ENCODE peak calls at places on chromosome 10, in four cellular contexts. E is OCI-LY7, O is bronchial epithelial cell, M is BJ. C is an unnamed sample.

GRCh38 chr10:100349087-100349486 is 2.1 kb downstream of the SCD start:
- DNase-seq in E (no peak), O (no peak), M (no peak), C (no peak)

GRCh38 chr10:79178614-79179403 is 110.0 kb downstream of the ZMIZ1 start:
- DNase-seq in M (no peak), O (no peak), E (no peak), C (peak)

GRCh38 chr10:114367041-114367675 is 37.1 kb downstream of the AFAP1L2 start:
- DNase-seq in E (no peak), M (no peak), O (no peak), C (no peak)

GRCh38 chr10:132059760-132060508 is 5.8 kb upstream of the JAKMIP3 start:
- DNase-seq in E (no peak), O (no peak), M (no peak), C (no peak)

GRCh38 chr10:11205026-11205772 is 187.5 kb downstream of the CELF2 start:
- DNase-seq in E (no peak), M (no peak), O (peak), C (peak)

GRCh38 chr10:120318862-120319261 is 138.2 kb upstream of the PLPP4 start:
- DNase-seq in O (no peak), M (peak), E (no peak), C (no peak)

GRCh38 chr10:114967071-114967470 is 29.1 kb downstream of the TRUB1 start:
- DNase-seq in E (no peak), M (no peak), O (no peak), C (no peak)

GRCh38 chr10:90939648-90940047 is 18.8 kb upstream of the ANKRD1 start:
- DNase-seq in O (no peak), M (no peak), E (no peak), C (no peak)

GRCh38 chr10:92381543-92381954 is 90.6 kb downstream of the MARCHF5 start:
- DNase-seq in M (no peak), E (no peak), O (no peak), C (no peak)

GRCh38 chr10:7550038-7550437 is 116.7 kb downstream of the ITIH5 start:
- DNase-seq in O (no peak), E (no peak), M (no peak), C (no peak)

GRCh38 chr10:124993345-124993708 is 51.4 kb downstream of the ZRANB1 start:
- DNase-seq in O (no peak), E (no peak), M (no peak), C (no peak)

GRCh38 chr10:29865700-29866355 is 193.6 kb downstream of the JCAD start:
- DNase-seq in M (no peak), E (no peak), O (peak), C (no peak)

GRCh38 chr10:125005312-125006187 is 63.6 kb downstream of the ZRANB1 start:
- DNase-seq in M (no peak), O (no peak), E (no peak), C (no peak)

GRCh38 chr10:1368772-1369171 is 312.6 kb downstream of the WDR37 start:
- DNase-seq in O (no peak), M (no peak), E (peak), C (no peak)

GRCh38 chr10:14612873-14613569 is 161.7 kb downstream of the FAM107B start:
- DNase-seq in M (no peak), E (no peak), O (no peak), C (no peak)

GRCh38 chr10:12031404-12031803 is 11.2 kb downstream of the UPF2 start:
- DNase-seq in E (no peak), M (no peak), O (no peak), C (no peak)

GRCh38 chr10:127880557-127880956 is 12.2 kb downstream of the CLRN3 start:
- DNase-seq in M (no peak), O (no peak), E (peak), C (no peak)

GRCh38 chr10:79104264-79104954 is 35.6 kb downstream of the ZMIZ1 start:
- DNase-seq in M (no peak), E (no peak), O (no peak), C (no peak)

GRCh38 chr10:78443900-78444571 is 410.4 kb downstream of the RPS24 start:
- DNase-seq in M (no peak), E (no peak), O (no peak), C (no peak)

GRCh38 chr10:19168584-19168983 is 120.0 kb downstream of the MALRD1 start:
- DNase-seq in E (no peak), O (no peak), M (no peak), C (no peak)
- TF ChIP-seq CTCF in E (no peak), O (no peak), M (no peak), C (peak)

GRCh38 chr10:99234739-99235468 is 748 bp downstream of the HPSE2 start:
- DNase-seq in O (no peak), E (no peak), M (no peak), C (no peak)

GRCh38 chr10:99235872-99236626 is 397 bp upstream of the HPSE2 start:
- DNase-seq in O (no peak), E (no peak), M (no peak), C (no peak)

GRCh38 chr10:99234067-99234738 is 1.4 kb downstream of the HPSE2 start:
- DNase-seq in M (no peak), O (peak), E (peak), C (no peak)

GRCh38 chr10:99235469-99235871 is at the start of gene HPSE2:
- DNase-seq in M (no peak), E (no peak), O (no peak), C (no peak)

GRCh38 chr10:99236627-99237309 is 1.1 kb upstream of the HPSE2 start:
- DNase-seq in M (no peak), O (no peak), E (no peak), C (no peak)
- H3K4me3 ChIP-seq in M (no peak), O (no peak), E (no peak), C (no peak)

GRCh38 chr10:22700489-22700888 is 13.9 kb downstream of the PIP4K2A start:
- DNase-seq in O (no peak), M (no peak), E (no peak), C (no peak)
- TF ChIP-seq CTCF in O (no peak), M (no peak), E (no peak), C (no peak)

GRCh38 chr10:44880090-44880715 is 30.9 kb upstream of the TMEM72 start:
- DNase-seq in O (no peak), E (no peak), M (no peak), C (no peak)

GRCh38 chr10:44881639-44882038 is 29.5 kb upstream of the TMEM72 start:
- DNase-seq in M (no peak), O (no peak), E (no peak), C (no peak)

GRCh38 chr10:44879531-44879899 is 31.6 kb upstream of the TMEM72 start:
- DNase-seq in E (no peak), M (no peak), O (no peak), C (no peak)

GRCh38 chr10:44882146-44882720 is 28.9 kb upstream of the TMEM72 start:
- DNase-seq in M (no peak), E (no peak), O (no peak), C (no peak)

DNA sequence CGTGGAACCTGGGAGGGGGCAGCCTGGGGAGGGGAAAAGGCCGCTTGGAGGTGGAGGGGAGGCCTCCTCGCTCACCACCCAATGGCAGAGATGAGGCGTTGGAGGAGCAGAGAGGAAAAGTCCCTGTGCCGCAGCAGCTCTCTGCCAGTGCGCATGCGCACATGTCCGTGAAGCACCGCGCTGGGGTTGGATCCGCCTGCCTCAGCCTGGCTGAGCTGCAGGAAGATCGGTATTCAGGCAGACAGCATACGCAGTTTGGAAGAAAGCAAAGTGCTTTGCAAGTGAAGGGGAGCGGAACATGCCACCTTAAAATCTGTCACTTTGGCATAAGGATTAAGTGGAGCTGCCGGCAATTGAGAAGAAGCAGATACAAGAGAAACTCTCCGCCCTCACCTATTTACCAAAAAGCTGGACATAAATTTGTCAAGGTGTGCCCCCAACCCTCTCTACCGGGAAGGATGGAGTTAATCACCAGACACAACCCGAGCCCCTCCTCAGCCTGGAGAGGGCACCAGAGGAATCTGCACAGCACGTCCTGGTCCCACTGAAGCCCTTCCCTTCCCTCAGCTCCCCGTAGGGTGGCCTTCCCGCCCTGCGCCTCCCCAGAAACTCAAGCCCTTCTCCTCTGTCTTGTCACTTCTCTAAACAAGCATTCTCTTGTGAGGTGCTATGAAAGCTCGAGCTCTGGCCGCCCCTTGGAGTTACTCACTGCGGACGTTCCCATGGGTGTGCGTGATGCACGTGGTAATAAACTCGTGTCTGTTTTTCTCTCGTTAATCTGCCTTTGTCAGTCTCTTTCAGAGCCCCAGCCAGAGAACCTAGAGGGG is 32.2 kb upstream of the TMEM72 start:
- DNase-seq in E (no peak), M (peak), O (peak), C (peak)
- H3K4me3 ChIP-seq in E (no peak), M (peak), O (peak), C (peak)

DNA sequence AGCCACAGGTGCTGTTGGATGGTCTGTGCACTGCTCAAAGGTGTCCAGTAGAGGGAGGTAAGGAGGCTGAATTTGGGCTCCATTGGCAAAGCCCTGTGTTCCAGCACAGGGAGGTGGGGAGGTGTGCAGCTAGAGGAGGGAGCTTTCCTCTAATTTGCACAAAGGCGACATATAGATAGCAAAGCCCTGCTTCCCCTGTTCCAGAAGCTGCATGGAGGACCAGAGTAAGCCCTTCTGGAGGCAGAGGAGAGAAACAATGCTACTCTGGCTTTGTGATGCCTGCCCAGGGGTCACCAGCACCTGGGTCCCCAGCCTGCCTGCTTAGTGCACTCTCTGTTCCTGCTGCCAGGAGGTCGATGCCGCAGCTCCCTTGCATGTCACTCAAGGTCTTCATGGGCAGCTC is 3.4 kb upstream of the ARHGAP22 start:
- DNase-seq in M (no peak), E (peak), O (peak), C (no peak)
- TF ChIP-seq CTCF in M (peak), E (peak), O (peak), C (peak)

GRCh38 chr10:133275683-133276092 is 980 bp downstream of the ADAM8 start:
- DNase-seq in O (peak), E (peak), M (no peak), C (no peak)
- H3K4me3 ChIP-seq in O (peak), E (peak), M (no peak), C (no peak)

GRCh38 chr10:49512121-49512809 is 26.7 kb downstream of the ERCC6 start:
- DNase-seq in E (peak), O (peak), M (no peak), C (no peak)
- TF ChIP-seq CTCF in E (peak), O (peak), M (peak), C (peak)

GRCh38 chr10:87961314-87961713 is 97.9 kb downstream of the PTEN start:
- DNase-seq in M (peak), E (no peak), O (peak), C (peak)
- H3K4me3 ChIP-seq in M (no peak), E (no peak), O (no peak), C (no peak)

C was measured in kidney epithelial cell.